ENCODE peak calls at places on chromosomes 4 and X, in four cellular contexts. B, W, I and O are unnamed samples.

GRCh38 chrX:116272328-116272727 is 101.8 kb downstream of the AGTR2 start:
- DNase-seq in B (peak; percentile 69), W (peak; percentile 90), I (no peak), O (no peak)

GRCh38 chr4:8886625-8887406 is 15.2 kb upstream of the HMX1 start:
- DNase-seq in B (no peak), W (peak; percentile 2), I (no peak), O (no peak)

GRCh38 chr4:40731792-40732245 is 17.9 kb upstream of the NSUN7 start:
- DNase-seq in B (no peak), W (no peak), I (peak; percentile 24), O (peak; percentile 64)

GRCh38 chr4:126144838-126145237 is 830.1 kb downstream of the FAT4 start:
- DNase-seq in B (peak; percentile 38), W (no peak), I (no peak), O (no peak)

GRCh38 chr4:102541708-102542107 is 40.5 kb downstream of the NFKB1 start:
- DNase-seq in B (no peak), W (no peak), I (no peak), O (no peak)

GRCh38 chr4:39032218-39033085 is at the start of gene TMEM156:
- DNase-seq in B (peak; percentile 80), W (peak; percentile 83), I (no peak), O (no peak)

GRCh38 chr4:170589597-170590191 is 499.9 kb upstream of the AADAT start:
- DNase-seq in B (no peak), W (peak; percentile 68), I (no peak), O (no peak)

GRCh38 chrX:134171661-134172587 is 65.1 kb upstream of the CCDC160 start:
- DNase-seq in B (no peak), W (no peak), I (peak; percentile 24), O (peak; percentile 17)

GRCh38 chr4:141046255-141046654 is 87.0 kb downstream of the RNF150 start:
- DNase-seq in B (peak; percentile 100), W (peak; percentile 60), I (no peak), O (no peak)

GRCh38 chrX:68433155-68433980 is at the start of gene OPHN1:
- DNase-seq in B (peak; percentile 74), W (peak; percentile 88), I (peak; percentile 76), O (peak; percentile 59)

GRCh38 chrX:154809939-154810665 is 4.8 kb upstream of the MPP1 start:
- DNase-seq in B (peak; percentile 17), W (no peak), I (no peak), O (no peak)

GRCh38 chr4:131644619-131645018 is 1504.5 kb upstream of the PCDH10 start:
- DNase-seq in B (peak; percentile 2), W (peak; percentile 38), I (no peak), O (no peak)

GRCh38 chr4:6687947-6688878 is 5.5 kb upstream of the S100P start:
- DNase-seq in B (no peak), W (peak; percentile 24), I (no peak), O (no peak)

GRCh38 chr4:94304365-94304971 is 38.2 kb downstream of the HPGDS start:
- DNase-seq in B (peak; percentile 42), W (peak; percentile 60), I (no peak), O (no peak)

GRCh38 chr4:24949970-24950369 is 37.1 kb upstream of the CCDC149 start:
- DNase-seq in B (no peak), W (no peak), I (no peak), O (no peak)

GRCh38 chr4:6404611-6405416 is 67.6 kb downstream of the PPP2R2C start:
- DNase-seq in B (no peak), W (no peak), I (no peak), O (no peak)

GRCh38 chr4:94575652-94576051 is 123.9 kb downstream of the PDLIM5 start:
- DNase-seq in B (no peak), W (no peak), I (no peak), O (no peak)

GRCh38 chr4:40289366-40290188 is 45.6 kb upstream of the CHRNA9 start:
- DNase-seq in B (peak; percentile 3), W (no peak), I (no peak), O (no peak)

GRCh38 chrX:33252306-33252825 is 41.0 kb upstream of the DMD start:
- DNase-seq in B (peak; percentile 0), W (no peak), I (no peak), O (no peak)

GRCh38 chrX:139560221-139560620 is 29.7 kb downstream of the F9 start:
- DNase-seq in B (peak; percentile 0), W (peak; percentile 29), I (no peak), O (no peak)

GRCh38 chr4:87657525-87657924 is 7.4 kb downstream of the DMP1 start:
- DNase-seq in B (peak; percentile 40), W (peak; percentile 71), I (no peak), O (no peak)

GRCh38 chrX:56728752-56729151 is 291 bp upstream of the NBDY start:
- DNase-seq in B (peak; percentile 5), W (peak; percentile 23), I (no peak), O (no peak)

GRCh38 chr4:20248155-20248558 is 3.5 kb upstream of the SLIT2 start:
- DNase-seq in B (peak; percentile 83), W (peak; percentile 82), I (no peak), O (no peak)

GRCh38 chr4:36471903-36472302 is 190.5 kb downstream of the DTHD1 start:
- DNase-seq in B (no peak), W (no peak), I (no peak), O (no peak)

GRCh38 chr4:16027626-16028025 is 56.2 kb downstream of the PROM1 start:
- DNase-seq in B (peak; percentile 7), W (peak; percentile 48), I (no peak), O (no peak)

GRCh38 chrX:109818921-109819320 is 85.9 kb upstream of the ACSL4 start:
- DNase-seq in B (no peak), W (no peak), I (no peak), O (no peak)

GRCh38 chrX:45669715-45670360 is 469.2 kb upstream of the DIPK2B start:
- DNase-seq in B (peak; percentile 38), W (no peak), I (no peak), O (no peak)

GRCh38 chrX:8846271-8846670 is 45.1 kb upstream of the FAM9A start:
- DNase-seq in B (no peak), W (no peak), I (no peak), O (no peak)

GRCh38 chr4:182093431-182093831 is 149.8 kb upstream of the TENM3 start:
- DNase-seq in B (no peak), W (no peak), I (no peak), O (no peak)

GRCh38 chr4:52822583-52823477 is 39.3 kb upstream of the RASL11B start:
- DNase-seq in B (peak; percentile 76), W (peak; percentile 88), I (no peak), O (no peak)

GRCh38 chr4:123398803-123399637 is 2.4 kb downstream of the SPRY1 start:
- DNase-seq in B (peak; percentile 73), W (peak; percentile 57), I (peak; percentile 48), O (peak; percentile 53)

GRCh38 chrX:39157796-39158195 is 356.5 kb downstream of the MID1IP1 start:
- DNase-seq in B (no peak), W (no peak), I (no peak), O (no peak)

GRCh38 chr4:165207016-165207430 is 338 bp upstream of the KLHL2 start:
- DNase-seq in B (peak; percentile 31), W (peak; percentile 16), I (no peak), O (no peak)

GRCh38 chrX:120000490-120001246 is 57.1 kb upstream of the NKAP start:
- DNase-seq in B (peak; percentile 1), W (peak; percentile 55), I (no peak), O (no peak)

GRCh38 chr4:4763815-4764202 is 95.7 kb upstream of the MSX1 start:
- DNase-seq in B (peak; percentile 6), W (peak; percentile 47), I (no peak), O (no peak)

GRCh38 chr4:6943870-6944195 is 34.2 kb downstream of the TBC1D14 start:
- DNase-seq in B (no peak), W (no peak), I (no peak), O (no peak)

GRCh38 chrX:22165732-22166457 is 106.8 kb upstream of the CBLL2 start:
- DNase-seq in B (peak; percentile 45), W (peak; percentile 56), I (no peak), O (no peak)

GRCh38 chr4:2090642-2091041 is 31.5 kb downstream of the NAT8L start:
- DNase-seq in B (no peak), W (no peak), I (no peak), O (no peak)

GRCh38 chr4:2094545-2094944 is 35.4 kb downstream of the NAT8L start:
- DNase-seq in B (no peak), W (no peak), I (no peak), O (no peak)

GRCh38 chr4:2091990-2092652 is 33.0 kb downstream of the NAT8L start:
- DNase-seq in B (no peak), W (no peak), I (no peak), O (no peak)

GRCh38 chr4:2093265-2093664 is 34.1 kb downstream of the NAT8L start:
- DNase-seq in B (no peak), W (no peak), I (no peak), O (no peak)

GRCh38 chr4:2092653-2093000 is 33.5 kb downstream of the NAT8L start:
- DNase-seq in B (no peak), W (no peak), I (no peak), O (no peak)
- H3K4me3 ChIP-seq in B (no peak overlapping the region), W (no peak overlapping the region), I (no peak overlapping the region), O (no peak overlapping the region)

GRCh38 chr4:189036906-189037305 is 897.7 kb downstream of the TRIML1 start:
- DNase-seq in B (no peak), W (no peak), I (no peak), O (no peak)
- H3K4me1 ChIP-seq in B (peaks cover 2% of the 10 kb centered on the region), W (no peaks in the 10 kb centered on the region), I (no peaks in the 10 kb centered on the region), O (no peaks in the 10 kb centered on the region)

DNA sequence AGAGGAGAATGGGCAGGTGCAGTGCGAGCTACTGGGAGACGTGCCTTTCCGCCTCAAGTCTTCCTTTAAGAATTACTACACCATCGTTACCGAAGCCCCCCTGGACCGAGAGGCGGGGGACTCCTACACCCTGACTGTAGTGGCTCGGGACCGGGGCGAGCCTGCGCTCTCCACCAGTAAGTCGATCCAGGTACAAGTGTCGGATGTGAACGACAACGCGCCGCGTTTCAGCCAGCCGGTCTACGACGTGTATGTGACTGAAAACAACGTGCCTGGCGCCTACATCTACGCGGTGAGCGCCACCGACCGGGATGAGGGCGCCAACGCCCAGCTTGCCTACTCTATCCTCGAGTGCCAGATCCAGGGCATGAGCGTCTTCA is 2.2 kb downstream of the PCDH10 start:
- DNase-seq in B (no peak), W (no peak), I (no peak), O (no peak)
- H3K9me3 ChIP-seq in B (no peaks in the 10 kb centered on the region), W (no peaks in the 10 kb centered on the region), I (no peaks in the 10 kb centered on the region), O (no peaks in the 10 kb centered on the region)

GRCh38 chrX:47145408-47146120 is 543 bp downstream of the RBM10 start:
- DNase-seq in B (no peak), W (no peak), I (no peak), O (no peak)
- H3K4me3 ChIP-seq in B (peak overlapping the region; percentile 99), W (peak overlapping the region; percentile 98), I (peak overlapping the region; percentile 78), O (peak overlapping the region; percentile 53)

DNA sequence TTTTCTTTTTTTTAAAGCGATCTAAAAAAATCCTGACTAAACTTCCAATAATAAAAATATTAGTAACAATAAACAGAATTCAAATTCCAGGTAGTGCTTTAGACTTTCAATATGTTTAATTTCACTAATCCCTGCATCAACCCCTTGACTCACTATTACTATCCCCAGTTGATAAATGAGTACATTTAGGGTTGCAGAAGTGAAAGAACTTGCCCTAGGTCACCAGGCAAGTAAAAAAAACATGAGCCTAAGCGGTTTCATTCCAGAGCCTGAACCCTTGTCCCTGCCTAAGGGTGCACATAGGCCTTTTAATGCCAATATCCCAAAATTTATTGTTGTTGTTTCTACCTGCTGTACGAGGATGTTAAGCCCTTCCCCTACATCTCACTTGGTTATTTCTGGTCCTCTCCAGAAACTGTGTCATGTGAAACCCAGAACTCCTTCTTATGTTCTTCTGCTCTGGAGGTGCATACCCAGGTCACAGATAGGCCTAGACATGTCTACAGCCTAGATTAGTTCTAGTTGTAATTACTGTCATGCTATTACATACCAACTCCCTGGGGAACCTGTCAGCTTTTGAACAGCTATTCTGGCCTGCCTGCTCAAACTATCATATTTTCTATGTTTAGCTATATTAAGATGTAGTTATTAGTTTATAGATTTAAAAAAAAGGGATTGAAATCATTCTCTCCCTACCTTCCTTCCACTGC is 244.5 kb upstream of the PITX2 start:
- DNase-seq in B (no peak), W (no peak), I (no peak), O (no peak)
- H3K4me1 ChIP-seq in B (peaks cover 2% of the 10 kb centered on the region), W (no peaks in the 10 kb centered on the region), I (peaks cover 5% of the 10 kb centered on the region), O (no peaks in the 10 kb centered on the region)